ENCODE peak calls at places on chromosomes 5 and 9, in five cellular contexts. S is astrocyte of the spinal cord, V is A673, G is fibroblast of pulmonary artery, D is IMR-90. T is an unnamed sample.

GRCh38 chr9:109035684-109036423 is 22.6 kb upstream of the CTNNAL1 start:
- DNase-seq in S (peak), V (peak), G (peak), D (peak), T (peak)

GRCh38 chr5:106875591-106876297 is 795.0 kb downstream of the EFNA5 start:
- DNase-seq in S (peak), V (peak), G (peak), D (peak), T (peak)

GRCh38 chr9:24912767-24913166 is 367.1 kb upstream of the IZUMO3 start:
- DNase-seq in S (peak), V (no peak), G (no peak), D (no peak), T (no peak)

GRCh38 chr9:134922932-134923240 is 5.2 kb upstream of the FCN1 start:
- DNase-seq in S (no peak), V (no peak), G (no peak), D (no peak), T (no peak)

GRCh38 chr5:54088081-54088480 is 222.3 kb downstream of the ARL15 start:
- DNase-seq in S (peak), V (no peak), G (peak), D (peak), T (no peak)

GRCh38 chr9:37025381-37026084 is 8.5 kb downstream of the PAX5 start:
- DNase-seq in S (no peak), V (peak), G (no peak), D (no peak), T (no peak)

GRCh38 chr9:131523451-131524435 is 7.3 kb downstream of the UCK1 start:
- DNase-seq in S (no peak), V (no peak), G (no peak), D (no peak), T (no peak)

GRCh38 chr9:89601856-89602562 is 2.8 kb upstream of the GADD45G start:
- DNase-seq in S (no peak), V (no peak), G (no peak), D (no peak), T (no peak)

GRCh38 chr9:72773570-72773969 is 179.3 kb downstream of the ALDH1A1 start:
- DNase-seq in S (peak), V (no peak), G (no peak), D (no peak), T (no peak)

GRCh38 chr5:151155777-151156731 is 1.5 kb downstream of the ANXA6 start:
- DNase-seq in S (peak), V (peak), G (peak), D (peak), T (peak)

GRCh38 chr5:10801931-10802674 is 41.1 kb upstream of the DAP start:
- DNase-seq in S (no peak), V (peak), G (peak), D (no peak), T (peak)

GRCh38 chr9:96232539-96233241 is 69.3 kb downstream of the HSD17B3 start:
- DNase-seq in S (peak), V (peak), G (peak), D (peak), T (peak)

GRCh38 chr9:32378496-32378895 is 5.9 kb upstream of the ACO1 start:
- DNase-seq in S (peak), V (peak), G (peak), D (peak), T (peak)

GRCh38 chr9:133135193-133135745 is 14.2 kb upstream of the RALGDS start:
- DNase-seq in S (peak), V (no peak), G (peak), D (peak), T (peak)

GRCh38 chr5:42612997-42613396 is 143.6 kb upstream of the CCDC152 start:
- DNase-seq in S (peak), V (peak), G (peak), D (peak), T (peak)

GRCh38 chr9:136339173-136339957 is 12.0 kb downstream of the GPSM1 start:
- DNase-seq in S (peak), V (no peak), G (peak), D (peak), T (peak)

GRCh38 chr5:90982576-90982975 is 400.5 kb downstream of the ARRDC3 start:
- DNase-seq in S (no peak), V (no peak), G (peak), D (no peak), T (no peak)

GRCh38 chr5:158155811-158156495 is 297.0 kb upstream of the CLINT1 start:
- DNase-seq in S (no peak), V (no peak), G (no peak), D (no peak), T (no peak)

GRCh38 chr5:142959683-142960308 is 189.6 kb downstream of the ARHGAP26 start:
- DNase-seq in S (no peak), V (no peak), G (no peak), D (peak), T (no peak)

GRCh38 chr5:81849769-81850367 is 99.0 kb upstream of the SSBP2 start:
- DNase-seq in S (no peak), V (peak), G (no peak), D (no peak), T (no peak)

GRCh38 chr9:114769664-114770063 is 36.2 kb downstream of the TNFSF15 start:
- DNase-seq in S (peak), V (no peak), G (no peak), D (peak), T (peak)

GRCh38 chr5:181138258-181138657 is 7.3 kb upstream of the OR2V1 start:
- DNase-seq in S (no peak), V (no peak), G (no peak), D (no peak), T (no peak)
- TF ChIP-seq CTCF in S (no peak), V (no peak), G (no peak), D (no peak), T (no peak)

GRCh38 chr9:88533951-88534455 is 975 bp upstream of the NXNL2 start:
- DNase-seq in S (peak), V (peak), G (no peak), D (peak), T (no peak)

GRCh38 chr9:88534456-88535225 is at the start of gene NXNL2:
- DNase-seq in S (peak), V (peak), G (peak), D (peak), T (peak)

GRCh38 chr9:88530051-88530450 is 4.9 kb upstream of the NXNL2 start:
- DNase-seq in S (peak), V (no peak), G (peak), D (peak), T (peak)

GRCh38 chr9:88531920-88532319 is 3.1 kb upstream of the NXNL2 start:
- DNase-seq in S (peak), V (peak), G (no peak), D (no peak), T (no peak)

DNA sequence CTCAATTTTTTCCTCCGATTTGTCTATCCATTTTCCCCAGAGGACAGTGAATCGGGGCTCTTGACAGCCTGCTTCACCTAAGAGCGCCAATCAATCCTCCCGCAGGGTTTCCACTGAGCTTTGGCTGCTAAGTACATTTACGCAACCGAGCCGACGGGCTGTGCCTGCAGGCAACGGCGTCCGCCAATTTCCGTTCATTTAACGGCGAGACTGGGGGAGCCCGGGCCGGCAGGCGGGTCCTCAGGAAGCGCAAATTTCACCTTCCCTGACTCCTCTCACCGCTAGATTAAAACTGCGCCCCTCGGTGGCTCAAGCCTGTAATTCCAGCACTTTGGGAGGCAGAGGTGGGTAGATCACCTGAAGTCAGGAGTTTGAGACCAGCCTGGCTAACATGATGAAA is 2.7 kb upstream of the NXNL2 start:
- DNase-seq in S (peak), V (peak), G (peak), D (peak), T (peak)
- TF ChIP-seq CTCF in S (no peak), V (peak), G (no peak), D (peak), T (no peak)

GRCh38 chr9:91258448-91258847 is 103.3 kb downstream of the AUH start:
- DNase-seq in S (no peak), V (no peak), G (no peak), D (no peak), T (no peak)

GRCh38 chr9:91256235-91256634 is 105.5 kb downstream of the AUH start:
- DNase-seq in S (no peak), V (no peak), G (no peak), D (no peak), T (no peak)

GRCh38 chr9:91248707-91249106 is 113.0 kb downstream of the AUH start:
- DNase-seq in S (no peak), V (no peak), G (no peak), D (peak), T (no peak)

GRCh38 chr9:91255327-91255726 is 106.4 kb downstream of the AUH start:
- DNase-seq in S (peak), V (no peak), G (peak), D (peak), T (peak)

GRCh38 chr9:91253488-91253887 is 108.2 kb downstream of the AUH start:
- DNase-seq in S (no peak), V (no peak), G (no peak), D (peak), T (peak)
- TF ChIP-seq CTCF in S (no peak), V (no peak), G (peak), D (no peak), T (no peak)

GRCh38 chr9:5188060-5188707 is 2.7 kb upstream of the INSL6 start:
- DNase-seq in S (no peak), V (no peak), G (no peak), D (no peak), T (peak)

GRCh38 chr9:5185220-5185840 is at the start of gene INSL6:
- DNase-seq in S (no peak), V (no peak), G (no peak), D (no peak), T (no peak)

GRCh38 chr9:5184776-5185175 is 663 bp downstream of the INSL6 start:
- DNase-seq in S (no peak), V (no peak), G (no peak), D (no peak), T (no peak)

GRCh38 chr9:5191983-5192382 is 6.5 kb upstream of the INSL6 start:
- DNase-seq in S (no peak), V (no peak), G (no peak), D (no peak), T (no peak)

DNA sequence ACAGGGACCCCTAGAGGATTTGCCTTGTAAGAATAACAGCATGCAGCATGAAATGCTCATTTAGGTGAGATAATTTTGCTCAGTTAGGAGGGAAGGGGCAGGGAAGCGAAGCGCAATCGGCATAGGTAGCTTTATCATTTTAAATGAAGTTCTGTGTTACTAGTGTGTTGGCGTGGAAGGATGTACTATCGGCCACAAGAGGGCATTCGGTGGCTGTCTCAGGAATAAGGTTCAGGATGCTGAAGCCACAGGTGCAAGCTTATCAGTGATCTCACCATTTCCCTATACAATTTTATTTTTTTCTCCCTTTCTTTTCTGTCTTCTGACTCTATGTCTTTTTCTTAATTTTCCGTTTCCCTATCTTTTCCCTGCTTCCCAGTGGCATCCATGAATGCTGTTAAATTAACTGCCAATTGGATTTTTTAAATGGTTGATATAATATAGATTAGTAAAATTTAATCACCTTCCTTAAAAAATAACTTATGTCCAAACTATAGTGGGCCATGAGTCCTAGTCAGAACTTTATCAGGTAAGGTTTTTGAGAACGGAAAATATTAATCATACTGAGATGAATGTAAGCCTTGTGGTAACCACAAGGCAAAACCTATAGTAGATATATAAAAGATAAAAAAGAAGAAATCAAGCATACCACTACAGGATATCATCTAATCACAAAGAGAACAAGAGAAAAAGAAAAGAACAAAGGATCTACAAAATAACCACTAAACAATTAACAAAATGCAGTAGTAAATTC is 1.2 kb upstream of the INSL6 start:
- DNase-seq in S (peak), V (peak), G (peak), D (peak), T (peak)
- TF ChIP-seq CTCF in S (peak), V (peak), G (peak), D (peak), T (peak)

GRCh38 chr5:173969167-173970049 is 19.6 kb upstream of the C5orf47 start:
- DNase-seq in S (peak), V (no peak), G (peak), D (peak), T (peak)

GRCh38 chr5:173973614-173973969 is 15.4 kb upstream of the C5orf47 start:
- DNase-seq in S (no peak), V (no peak), G (no peak), D (no peak), T (no peak)

GRCh38 chr5:173971681-173972080 is 17.3 kb upstream of the C5orf47 start:
- DNase-seq in S (no peak), V (no peak), G (no peak), D (no peak), T (no peak)

GRCh38 chr5:173972844-173973613 is 15.9 kb upstream of the C5orf47 start:
- DNase-seq in S (peak), V (peak), G (peak), D (peak), T (peak)

GRCh38 chr5:173970878-173971650 is 17.9 kb upstream of the C5orf47 start:
- DNase-seq in S (no peak), V (no peak), G (no peak), D (no peak), T (no peak)
- TF ChIP-seq CTCF in S (no peak), V (no peak), G (no peak), D (no peak), T (no peak)

GRCh38 chr9:83979812-83980394 is at the start of gene HNRNPK:
- DNase-seq in S (peak), V (peak), G (peak), D (peak), T (peak)

GRCh38 chr9:83977196-83977595 is 2.8 kb downstream of the HNRNPK start:
- DNase-seq in S (no peak), V (no peak), G (no peak), D (no peak), T (no peak)

GRCh38 chr9:83981126-83981871 is 694 bp downstream of the RMI1 start:
- DNase-seq in S (peak), V (peak), G (peak), D (peak), T (peak)

GRCh38 chr9:83978992-83979811 is 813 bp downstream of the HNRNPK start:
- DNase-seq in S (peak), V (peak), G (peak), D (peak), T (peak)

GRCh38 chr9:83980395-83981125 is at the start of gene RMI1:
- DNase-seq in S (peak), V (peak), G (peak), D (peak), T (peak)
- TF ChIP-seq CTCF in S (no peak), V (peak), G (peak), D (peak), T (no peak)

T was measured in fibroblast of the aortic adventitia.